ENCODE peak calls at places on chromosome 16, in six cellular contexts. One of them, this sample, is unnamed.

GRCh38 chr16:84885024-84885910 is 65.5 kb downstream of the CRISPLD2 start:
- DNase-seq in fibroblast of mammary gland: peak
- DNase-seq in AG04449: no peak
- DNase-seq in AG04450: no peak
- DNase-seq in HCT116: no peak
- DNase-seq in gastrocnemius medialis: no peak
- DNase-seq in this sample: no peak

GRCh38 chr16:24758373-24758772 is 28.9 kb downstream of the TNRC6A start:
- DNase-seq in fibroblast of mammary gland: no peak
- DNase-seq in AG04449: no peak
- DNase-seq in HCT116: no peak
- DNase-seq in gastrocnemius medialis: no peak
- DNase-seq in AG04450: no peak
- DNase-seq in this sample: no peak

GRCh38 chr16:25633549-25633948 is 58.2 kb upstream of the HS3ST4 start:
- DNase-seq in fibroblast of mammary gland: peak
- DNase-seq in gastrocnemius medialis: no peak
- DNase-seq in AG04450: no peak
- DNase-seq in AG04449: no peak
- DNase-seq in HCT116: peak
- DNase-seq in this sample: no peak

GRCh38 chr16:85564277-85565051 is 48.7 kb upstream of the GSE1 start:
- DNase-seq in AG04449: no peak
- DNase-seq in fibroblast of mammary gland: no peak
- DNase-seq in gastrocnemius medialis: peak
- DNase-seq in AG04450: no peak
- DNase-seq in HCT116: no peak
- DNase-seq in this sample: no peak

GRCh38 chr16:9047689-9048301 is 43.6 kb upstream of the HAPSTR1 start:
- DNase-seq in fibroblast of mammary gland: peak
- DNase-seq in AG04450: peak
- DNase-seq in AG04449: peak
- DNase-seq in HCT116: peak
- DNase-seq in gastrocnemius medialis: peak
- DNase-seq in this sample: peak

GRCh38 chr16:81403601-81404391 is 40.8 kb upstream of the CMIP start:
- DNase-seq in HCT116: peak
- DNase-seq in fibroblast of mammary gland: peak
- DNase-seq in gastrocnemius medialis: peak
- DNase-seq in AG04450: peak
- DNase-seq in AG04449: no peak
- DNase-seq in this sample: no peak

GRCh38 chr16:30941600-30942420 is 7.1 kb upstream of the ORAI3 start:
- DNase-seq in HCT116: peak
- DNase-seq in AG04450: no peak
- DNase-seq in fibroblast of mammary gland: peak
- DNase-seq in AG04449: no peak
- DNase-seq in gastrocnemius medialis: peak
- DNase-seq in this sample: no peak

GRCh38 chr16:80285089-80285488 is 255.7 kb upstream of the DYNLRB2 start:
- DNase-seq in HCT116: no peak
- DNase-seq in fibroblast of mammary gland: peak
- DNase-seq in AG04449: peak
- DNase-seq in gastrocnemius medialis: no peak
- DNase-seq in AG04450: peak
- DNase-seq in this sample: no peak

GRCh38 chr16:10594312-10594950 is 14.0 kb upstream of the EMP2 start:
- DNase-seq in HCT116: no peak
- DNase-seq in fibroblast of mammary gland: no peak
- DNase-seq in AG04449: no peak
- DNase-seq in gastrocnemius medialis: no peak
- DNase-seq in AG04450: no peak
- DNase-seq in this sample: no peak

GRCh38 chr16:60564588-60564987 is 1471.7 kb downstream of the CDH8 start:
- DNase-seq in AG04449: no peak
- DNase-seq in AG04450: no peak
- DNase-seq in HCT116: no peak
- DNase-seq in fibroblast of mammary gland: no peak
- DNase-seq in gastrocnemius medialis: no peak
- DNase-seq in this sample: no peak

DNA sequence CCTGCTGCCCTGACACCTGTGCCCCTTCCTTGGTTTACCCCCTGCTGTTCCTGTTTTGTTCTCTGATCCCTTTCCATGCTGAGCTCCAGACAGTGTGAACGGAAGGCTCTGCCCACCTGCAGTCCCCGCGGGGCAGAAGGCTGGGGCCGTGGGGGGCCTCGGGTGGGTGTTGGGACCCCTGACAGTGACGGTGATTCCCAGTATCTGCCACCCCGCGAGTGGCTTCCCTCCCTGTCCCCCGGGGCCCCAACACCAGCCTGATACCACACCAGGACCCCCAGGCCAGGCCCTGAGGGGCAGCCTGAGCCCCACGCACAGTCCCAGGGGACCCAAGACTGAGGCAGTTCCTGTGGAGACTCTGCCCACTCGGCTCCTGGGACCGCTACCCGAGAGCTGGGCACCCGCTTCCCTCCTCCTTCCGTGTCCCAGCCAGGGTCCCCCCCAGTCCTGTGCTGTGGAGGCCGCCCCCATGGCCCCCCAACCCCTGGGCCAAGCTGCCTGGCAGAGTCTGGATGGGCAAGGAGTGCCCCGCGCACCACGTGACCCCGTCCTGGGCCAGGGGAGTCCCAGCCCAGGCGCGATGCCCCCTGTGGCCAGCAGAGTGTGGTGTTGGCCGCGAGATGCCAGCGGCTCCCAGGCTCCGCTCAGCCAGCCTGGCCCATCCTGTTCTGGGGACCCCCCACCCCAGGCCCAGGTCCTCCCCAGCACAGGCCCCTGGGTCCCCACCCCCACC is 10.0 kb upstream of the C1QTNF8 start:
- DNase-seq in HCT116: no peak
- DNase-seq in AG04450: peak
- DNase-seq in gastrocnemius medialis: no peak
- DNase-seq in fibroblast of mammary gland: peak
- DNase-seq in AG04449: no peak
- DNase-seq in this sample: no peak
- TF ChIP-seq CTCF in HCT116: peak
- TF ChIP-seq CTCF in AG04450: peak
- TF ChIP-seq CTCF in gastrocnemius medialis: peak
- TF ChIP-seq CTCF in fibroblast of mammary gland: peak
- TF ChIP-seq CTCF in AG04449: peak
- TF ChIP-seq CTCF in this sample: peak

DNA sequence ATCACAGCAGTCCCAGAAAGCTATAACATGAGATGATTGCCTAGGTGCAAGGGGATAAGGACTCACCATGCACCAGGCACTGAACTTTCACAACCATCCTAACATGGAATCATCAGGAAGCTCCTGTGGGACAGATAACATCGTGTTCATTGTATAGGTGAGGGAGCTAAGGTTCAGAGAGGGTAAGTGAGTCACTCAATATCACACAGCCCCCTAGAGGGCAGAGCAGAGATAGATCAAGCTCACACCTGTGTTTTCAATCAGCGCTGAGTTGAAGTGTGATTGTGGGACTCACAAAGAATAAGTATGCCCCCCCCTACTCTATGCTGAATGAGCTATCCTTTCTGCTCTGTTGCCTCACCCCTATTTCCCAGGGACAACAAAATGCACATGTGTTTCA is 377.7 kb upstream of the ERCC4 start:
- DNase-seq in gastrocnemius medialis: no peak
- DNase-seq in AG04450: no peak
- DNase-seq in HCT116: no peak
- DNase-seq in fibroblast of mammary gland: no peak
- DNase-seq in AG04449: no peak
- DNase-seq in this sample: no peak
- TF ChIP-seq CTCF in gastrocnemius medialis: no peak
- TF ChIP-seq CTCF in AG04450: no peak
- TF ChIP-seq CTCF in HCT116: no peak
- TF ChIP-seq CTCF in fibroblast of mammary gland: no peak
- TF ChIP-seq CTCF in AG04449: no peak
- TF ChIP-seq CTCF in this sample: no peak

DNA sequence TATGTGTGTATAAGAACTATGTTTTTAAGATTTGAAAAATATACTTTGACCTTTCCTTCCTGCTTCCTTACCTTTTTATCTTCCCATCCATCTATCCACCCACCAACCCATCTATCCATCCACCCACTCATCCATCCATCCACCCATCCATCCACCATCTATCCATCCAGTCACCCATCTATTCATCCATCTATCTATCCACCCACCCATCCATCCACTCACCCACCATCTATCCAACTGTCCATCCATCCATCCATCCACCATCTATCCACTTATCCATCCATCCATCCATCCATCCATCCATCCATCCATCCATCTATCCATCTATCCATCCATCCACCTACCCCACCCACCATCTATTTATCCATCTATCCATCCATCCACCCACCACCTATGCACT is 12.4 kb downstream of the CBFA2T3 start:
- DNase-seq in gastrocnemius medialis: no peak
- DNase-seq in fibroblast of mammary gland: no peak
- DNase-seq in AG04449: no peak
- DNase-seq in HCT116: no peak
- DNase-seq in AG04450: no peak
- DNase-seq in this sample: no peak
- TF ChIP-seq CTCF in gastrocnemius medialis: no peak
- TF ChIP-seq CTCF in fibroblast of mammary gland: no peak
- TF ChIP-seq CTCF in AG04449: no peak
- TF ChIP-seq CTCF in HCT116: no peak
- TF ChIP-seq CTCF in AG04450: no peak
- TF ChIP-seq CTCF in this sample: no peak

GRCh38 chr16:20359997-20360396 is 7.5 kb upstream of the UMOD start:
- DNase-seq in AG04449: no peak
- DNase-seq in AG04450: no peak
- DNase-seq in HCT116: no peak
- DNase-seq in gastrocnemius medialis: no peak
- DNase-seq in fibroblast of mammary gland: no peak
- DNase-seq in this sample: no peak
- TF ChIP-seq CTCF in AG04449: no peak
- TF ChIP-seq CTCF in AG04450: no peak
- TF ChIP-seq CTCF in HCT116: peak
- TF ChIP-seq CTCF in gastrocnemius medialis: no peak
- TF ChIP-seq CTCF in fibroblast of mammary gland: no peak
- TF ChIP-seq CTCF in this sample: no peak

This sample was measured in vagina.